ENCODE peak calls at places on chromosomes 3 and 15, in six cellular contexts. P is CD4-positive, alpha-beta T cell; K is right cardiac atrium; F is tibial nerve; T is esophagus squamous epithelium; O is H9. Z is an unnamed sample. For H3K9me3, the result is how much of the 10 kb centered on the place peaks cover.

GRCh38 chr3:140303875-140304274 is 368.9 kb downstream of the CLSTN2 start:
- DNase-seq in P (no peak), K (no peak), F (no peak), T (no peak), O (no peak), Z (no peak)

GRCh38 chr3:58625196-58625595 is 41.4 kb downstream of the FAM3D start:
- DNase-seq in P (no peak), K (no peak), F (no peak), T (no peak), O (no peak), Z (no peak)

GRCh38 chr3:52367891-52368880 is 52.1 kb downstream of the DNAH1 start:
- DNase-seq in P (no peak), K (no peak), F (no peak), T (no peak), O (no peak), Z (no peak)

GRCh38 chr3:58353722-58354553 is 21.2 kb downstream of the PXK start:
- DNase-seq in P (no peak), K (no peak), F (no peak), T (no peak), O (no peak), Z (no peak)

GRCh38 chr15:29364429-29365078 is 94.9 kb upstream of the NSMCE3 start:
- DNase-seq in P (no peak), K (no peak), F (no peak), T (no peak), O (peak), Z (no peak)

GRCh38 chr3:101252307-101252706 is 68.1 kb downstream of the IMPG2 start:
- DNase-seq in P (no peak), K (no peak), F (no peak), T (no peak), O (no peak), Z (no peak)

GRCh38 chr3:153289334-153289808 is 127.3 kb downstream of the RAP2B start:
- DNase-seq in P (no peak), K (no peak), F (no peak), T (no peak), O (no peak), Z (no peak)

GRCh38 chr3:149352556-149352955 is 19.1 kb upstream of the TM4SF18 start:
- DNase-seq in P (no peak), K (peak), F (no peak), T (no peak), O (peak), Z (no peak)

GRCh38 chr15:67174864-67175573 is 79.4 kb downstream of the AAGAB start:
- DNase-seq in P (no peak), K (no peak), F (no peak), T (no peak), O (no peak), Z (no peak)

GRCh38 chr3:107217161-107217560 is 160.1 kb upstream of the CCDC54 start:
- DNase-seq in P (no peak), K (no peak), F (no peak), T (no peak), O (no peak), Z (no peak)

GRCh38 chr3:9416139-9416780 is 18.8 kb downstream of the SETD5 start:
- DNase-seq in P (no peak), K (no peak), F (no peak), T (no peak), O (no peak), Z (no peak)

GRCh38 chr3:13022348-13023250 is 50.6 kb downstream of the IQSEC1 start:
- DNase-seq in P (no peak), K (peak), F (peak), T (no peak), O (peak), Z (no peak)

GRCh38 chr3:17742837-17743659 is 617 bp upstream of the TBC1D5 start:
- DNase-seq in P (no peak), K (no peak), F (no peak), T (no peak), O (peak), Z (no peak)

GRCh38 chr3:13507791-13508339 is 27.8 kb downstream of the HDAC11 start:
- DNase-seq in P (no peak), K (peak), F (no peak), T (no peak), O (no peak), Z (no peak)

GRCh38 chr3:157104521-157104920 is 55.4 kb downstream of the CCNL1 start:
- DNase-seq in P (no peak), K (no peak), F (no peak), T (no peak), O (no peak), Z (no peak)

GRCh38 chr3:127722928-127723603 is 50.3 kb downstream of the ABTB1 start:
- DNase-seq in P (no peak), K (no peak), F (no peak), T (no peak), O (no peak), Z (no peak)
- H3K9me3 ChIP-seq in P (under half), K (under half), F (under half), T (under half), O (under half), Z (under half)

DNA sequence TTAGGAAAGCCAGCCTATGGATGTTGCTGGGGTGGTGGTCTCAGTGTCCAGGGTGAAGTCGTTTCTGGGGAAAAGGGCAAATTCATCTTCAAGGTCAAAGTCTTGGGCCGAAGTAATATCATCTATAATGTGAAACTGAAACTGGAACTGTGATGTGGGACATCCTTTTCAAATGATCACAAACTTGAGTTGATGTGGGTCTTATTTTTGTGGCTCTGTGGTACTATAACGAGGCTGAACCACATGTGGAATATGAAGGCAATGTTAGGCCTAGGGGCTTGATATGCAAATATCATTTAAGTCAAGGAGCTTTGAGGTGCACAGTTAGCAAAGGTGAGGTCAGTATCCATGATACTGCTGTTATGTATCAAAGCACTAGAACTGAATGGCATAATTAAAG is 1.5 kb upstream of the CD200R1L start:
- DNase-seq in P (no peak), K (no peak), F (no peak), T (no peak), O (no peak), Z (no peak)
- H3K9me3 ChIP-seq in P (under half), K (under half), F (under half), T (under half), O (under half), Z (under half)

DNA sequence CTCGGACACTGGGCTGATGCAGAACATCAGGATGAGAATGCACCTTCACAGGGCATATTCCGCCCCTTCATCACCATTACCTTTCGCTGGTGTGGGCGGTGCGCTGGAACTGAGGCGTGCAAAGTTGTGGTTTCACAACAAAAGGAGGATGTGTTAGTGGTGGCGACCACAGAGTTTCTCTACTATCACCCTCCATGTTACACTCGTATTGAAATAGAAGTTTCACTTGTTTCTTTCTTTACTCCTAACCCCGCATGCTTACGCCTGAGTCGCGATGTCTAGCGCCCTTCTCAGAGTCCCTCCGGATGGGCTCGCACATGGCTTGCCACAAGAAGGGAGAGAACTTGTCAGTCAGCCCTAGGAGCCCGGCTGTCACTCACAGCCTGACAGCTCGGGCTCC is 148.7 kb downstream of the GABRB3 start:
- DNase-seq in P (no peak), K (no peak), F (no peak), T (no peak), O (no peak), Z (no peak)
- H3K9me3 ChIP-seq in P (under half), K (under half), F (under half), T (under half), O (under half), Z (under half)

GRCh38 chr3:118144919-118145318 is 889.7 kb downstream of the IGSF11 start:
- DNase-seq in P (no peak), K (no peak), F (no peak), T (no peak), O (no peak), Z (no peak)
- H3K9me3 ChIP-seq in P (under half), K (under half), F (under half), T (under half), O (under half), Z (under half)

DNA sequence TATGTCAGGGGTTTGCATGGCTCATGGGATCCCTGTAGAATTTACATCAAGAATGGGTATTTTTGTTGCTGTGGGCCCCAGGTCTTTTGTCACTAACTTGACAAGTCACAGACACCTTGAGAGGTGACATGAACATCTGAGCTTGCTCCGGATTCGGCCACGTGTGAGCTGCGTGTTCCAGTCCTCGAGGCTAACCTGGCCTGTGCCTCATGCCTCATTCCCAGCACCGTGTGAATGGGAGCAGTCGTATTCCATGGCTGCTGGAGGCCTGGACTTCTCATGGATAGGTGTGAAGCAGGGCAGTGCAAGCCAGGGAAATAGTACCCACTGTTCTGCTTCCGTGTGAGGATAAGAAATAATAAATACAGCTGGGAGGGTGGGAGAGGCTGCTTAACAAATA is 423.5 kb downstream of the OCA2 start:
- DNase-seq in P (no peak), K (no peak), F (no peak), T (no peak), O (no peak), Z (no peak)
- H3K9me3 ChIP-seq in P (under half), K (under half), F (under half), T (under half), O (under half), Z (under half)

DNA sequence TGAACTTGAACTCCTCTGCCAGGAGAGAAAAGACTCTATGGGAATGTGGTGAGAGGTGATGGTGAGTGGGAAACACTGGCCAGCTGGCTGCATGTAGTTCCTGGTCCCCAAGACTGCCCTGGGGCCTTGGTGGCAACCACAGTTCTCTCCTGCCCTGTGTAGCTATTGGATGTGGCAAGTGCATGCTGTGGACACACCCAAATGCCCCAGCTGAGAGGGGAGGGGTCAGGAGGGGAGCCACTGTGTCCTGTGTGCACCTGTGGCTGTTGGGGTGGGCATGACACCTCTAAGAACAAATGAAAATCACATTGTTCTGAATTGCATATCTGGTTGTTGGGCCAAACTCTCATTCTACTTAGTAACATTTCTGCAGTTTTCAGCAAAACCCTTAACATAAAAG is 409.6 kb downstream of the NSUN3 start:
- DNase-seq in P (no peak), K (no peak), F (no peak), T (no peak), O (no peak), Z (no peak)
- H3K9me3 ChIP-seq in P (under half), K (under half), F (under half), T (under half), O (under half), Z (under half)

GRCh38 chr15:62639906-62640605 is 402.5 kb upstream of the TPM1 start:
- DNase-seq in P (no peak), K (no peak), F (no peak), T (no peak), O (no peak), Z (no peak)
- H3K9me3 ChIP-seq in P (under half), K (under half), F (under half), T (under half), O (under half), Z (under half)

DNA sequence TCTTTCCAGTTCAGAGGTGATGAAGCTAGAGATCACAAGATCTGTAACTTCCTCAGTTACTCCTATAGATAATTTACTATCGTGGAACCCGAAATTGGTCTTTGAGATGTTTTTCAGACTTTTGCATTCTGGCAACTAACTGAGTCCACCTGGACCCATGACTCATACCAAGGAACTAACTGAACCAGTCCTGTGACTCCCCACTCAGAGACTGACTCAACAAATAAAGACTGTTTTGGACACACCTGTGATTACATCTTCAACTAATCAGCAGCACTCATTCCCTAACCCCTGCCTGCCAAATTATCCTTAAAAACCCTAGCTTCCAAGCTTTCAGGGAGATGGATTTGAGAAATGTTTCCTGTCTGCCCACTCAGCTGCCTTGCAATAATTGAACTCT is 57.8 kb downstream of the GATM start:
- DNase-seq in P (no peak), K (no peak), F (no peak), T (no peak), O (no peak), Z (no peak)
- H3K9me3 ChIP-seq in P (under half), K (under half), F (under half), T (under half), O (under half), Z (under half)

DNA sequence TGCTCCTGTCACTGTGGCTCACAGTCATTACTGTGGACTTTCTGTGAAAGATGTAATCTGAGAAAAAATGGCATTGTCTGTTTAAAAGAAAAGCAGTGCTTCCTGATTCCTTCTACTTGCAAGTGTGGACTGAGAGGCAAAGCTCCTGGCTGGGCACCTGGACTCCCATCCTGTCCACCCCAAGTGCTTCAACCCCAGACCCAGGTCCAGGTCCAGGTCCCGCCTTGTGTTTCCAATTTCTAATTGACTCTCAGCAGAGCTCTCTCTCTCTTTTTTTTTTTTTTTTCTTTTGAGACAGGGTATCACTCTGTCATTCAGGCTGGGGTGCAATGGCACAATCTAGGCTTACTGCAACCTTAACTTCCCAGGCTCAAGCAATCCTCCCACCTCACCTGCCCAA is 94.9 kb downstream of the ATP10A start:
- DNase-seq in P (no peak), K (no peak), F (no peak), T (no peak), O (no peak), Z (no peak)
- H3K9me3 ChIP-seq in P (under half), K (under half), F (under half), T (under half), O (under half), Z (under half)

GRCh38 chr15:61613729-61614128 is 384.6 kb upstream of the RORA start:
- DNase-seq in P (no peak), K (no peak), F (no peak), T (no peak), O (no peak), Z (no peak)
- H3K9me3 ChIP-seq in P (under half), K (under half), F (under half), T (under half), O (under half), Z (under half)

Z was measured in T-helper 17 cell.